ENCODE peak calls at places on chromosome 10, in nine cellular contexts. K is A673; L is heart right ventricle; Q is naive thymus-derived CD4-positive, alpha-beta T cell; F is mesendoderm; Y is CD4-positive, alpha-beta memory T cell; J is RWPE1; B is trophoblast cell; W is H9. U is an unnamed sample.

GRCh38 chr10:7040681-7041080 is 370.2 kb downstream of the SFMBT2 start:
- DNase-seq in J (no peak), Q (no peak), F (no peak), K (no peak), L (no peak), Y (no peak), W (no peak), B (no peak), U (no peak)

GRCh38 chr10:60944910-60945297 is 919 bp upstream of the RHOBTB1 start:
- DNase-seq in J (no peak), B (no peak), Q (no peak), K (no peak), L (no peak), F (no peak), W (no peak), Y (no peak), U (no peak)

GRCh38 chr10:44978570-44979280 is at the start of gene DEPP1:
- DNase-seq in J (peak), Q (peak), B (peak), L (peak), F (peak), Y (no peak), W (peak), K (peak), U (no peak)

GRCh38 chr10:93826355-93826754 is 67.4 kb upstream of the SLC35G1 start:
- DNase-seq in B (no peak), W (no peak), K (peak), Y (no peak), L (no peak), Q (no peak), J (no peak), F (peak), U (no peak)

GRCh38 chr10:34813626-34814227 is 1.4 kb downstream of the PARD3 start:
- DNase-seq in W (no peak), Y (no peak), B (peak), F (peak), L (peak), K (peak), J (peak), Q (no peak), U (no peak)

GRCh38 chr10:20007426-20007825 is 191.2 kb downstream of the PLXDC2 start:
- DNase-seq in F (no peak), W (no peak), Y (no peak), B (no peak), K (no peak), L (no peak), J (no peak), Q (no peak), U (no peak)

GRCh38 chr10:75788394-75789205 is 357.2 kb downstream of the LRMDA start:
- DNase-seq in Y (no peak), B (no peak), L (no peak), F (peak), W (no peak), K (no peak), Q (no peak), J (no peak), U (no peak)

GRCh38 chr10:89263091-89263490 is 11.5 kb upstream of the LIPA start:
- DNase-seq in Y (no peak), Q (no peak), W (no peak), F (no peak), J (no peak), K (no peak), B (no peak), L (no peak), U (no peak)

GRCh38 chr10:35613597-35614226 is 8.6 kb downstream of the GJD4 start:
- DNase-seq in B (no peak), L (no peak), J (no peak), K (peak), Q (no peak), Y (no peak), F (no peak), W (no peak), U (no peak)

GRCh38 chr10:57460540-57460939 is 807.2 kb downstream of the IPMK start:
- DNase-seq in J (no peak), K (no peak), W (no peak), Q (no peak), Y (no peak), B (no peak), L (no peak), F (no peak), U (no peak)

GRCh38 chr10:116743266-116744064 is 1.1 kb upstream of the HSPA12A start:
- DNase-seq in K (no peak), J (peak), W (no peak), Y (no peak), L (no peak), Q (no peak), B (peak), F (no peak), U (no peak)

GRCh38 chr10:131812012-131812403 is 88.8 kb upstream of the PPP2R2D start:
- DNase-seq in L (no peak), Y (no peak), F (no peak), B (no peak), Q (no peak), J (no peak), W (no peak), K (no peak), U (no peak)

GRCh38 chr10:17599089-17599488 is 18.1 kb downstream of the HACD1 start:
- DNase-seq in F (peak), B (peak), K (peak), Q (no peak), J (peak), Y (no peak), L (no peak), W (no peak), U (no peak)

GRCh38 chr10:6383099-6383812 is 180.5 kb downstream of the PFKFB3 start:
- DNase-seq in F (no peak), L (no peak), Q (no peak), B (no peak), W (no peak), J (no peak), K (no peak), Y (no peak), U (no peak)

GRCh38 chr10:30438016-30438850 is 4.2 kb downstream of the MAP3K8 start:
- DNase-seq in Q (no peak), K (no peak), Y (no peak), J (no peak), W (no peak), B (no peak), F (no peak), L (no peak), U (no peak)

GRCh38 chr10:51773681-51774080 is 74.3 kb upstream of the CSTF2T start:
- DNase-seq in Y (no peak), F (no peak), K (no peak), W (no peak), L (no peak), Q (no peak), J (no peak), B (no peak), U (no peak)

GRCh38 chr10:129055966-129056365 is 411.1 kb upstream of the MGMT start:
- DNase-seq in Y (no peak), J (no peak), B (no peak), L (no peak), K (no peak), W (no peak), F (no peak), Q (no peak), U (no peak)

GRCh38 chr10:86960863-86961434 is 2.5 kb downstream of the SNCG start:
- DNase-seq in W (peak), F (no peak), K (no peak), J (no peak), Y (no peak), L (no peak), Q (no peak), B (no peak), U (no peak)

GRCh38 chr10:44205072-44205471 is 179.8 kb downstream of the CXCL12 start:
- DNase-seq in W (no peak), K (no peak), Y (no peak), L (no peak), F (peak), Q (no peak), B (no peak), J (no peak), U (no peak)

GRCh38 chr10:5565671-5566581 is 41.2 kb downstream of the CALML3 start:
- DNase-seq in B (peak), J (peak), L (no peak), F (no peak), Y (no peak), W (no peak), Q (no peak), K (no peak), U (no peak)

GRCh38 chr10:68989317-68989990 is 851 bp downstream of the KIFBP start:
- DNase-seq in F (no peak), J (no peak), Y (no peak), Q (no peak), B (no peak), W (no peak), L (no peak), K (peak), U (no peak)

GRCh38 chr10:102545265-102545664 is 41.5 kb downstream of the SUFU start:
- DNase-seq in Y (no peak), K (no peak), J (no peak), L (no peak), Q (no peak), B (no peak), F (no peak), W (no peak), U (no peak)

GRCh38 chr10:85667638-85668233 is 698.9 kb downstream of the GRID1 start:
- DNase-seq in Q (no peak), B (no peak), J (no peak), L (no peak), W (peak), Y (no peak), K (peak), F (peak), U (no peak)

GRCh38 chr10:49058341-49059255 is 56.7 kb downstream of the VSTM4 start:
- DNase-seq in F (no peak), J (no peak), Q (no peak), K (no peak), Y (no peak), W (no peak), B (no peak), L (peak), U (no peak)

GRCh38 chr10:27413387-27413786 is 90.7 kb upstream of the RAB18 start:
- DNase-seq in B (no peak), J (no peak), Y (no peak), L (no peak), W (peak), K (no peak), Q (no peak), F (no peak), U (no peak)

GRCh38 chr10:130138479-130138866 is 2.3 kb downstream of the GLRX3 start:
- DNase-seq in B (peak), Q (no peak), Y (no peak), F (peak), W (no peak), K (no peak), J (peak), L (no peak), U (no peak)

GRCh38 chr10:126110434-126110833 is 214.1 kb downstream of the FANK1 start:
- DNase-seq in L (no peak), B (no peak), K (peak), W (no peak), Q (no peak), Y (no peak), J (no peak), F (no peak), U (no peak)

GRCh38 chr10:26780106-26780792 is 80.5 kb downstream of the ABI1 start:
- DNase-seq in F (no peak), L (no peak), Q (no peak), W (no peak), B (peak), K (no peak), Y (no peak), J (no peak), U (no peak)

GRCh38 chr10:43155221-43155620 is 17.0 kb downstream of the CSGALNACT2 start:
- DNase-seq in Q (no peak), Y (no peak), K (no peak), J (no peak), B (peak), F (no peak), L (no peak), W (no peak), U (no peak)

GRCh38 chr10:126133906-126134703 is 237.7 kb downstream of the FANK1 start:
- DNase-seq in Y (no peak), B (peak), W (no peak), F (no peak), Q (no peak), K (no peak), J (no peak), L (no peak), U (no peak)

GRCh38 chr10:66931949-66932343 is 6.1 kb downstream of the LRRTM3 start:
- DNase-seq in B (no peak), Q (no peak), F (no peak), L (no peak), J (no peak), W (no peak), K (no peak), Y (no peak), U (no peak)

GRCh38 chr10:70337201-70337651 is 45.2 kb downstream of the LRRC20 start:
- DNase-seq in K (peak), L (no peak), Q (no peak), J (no peak), W (no peak), F (no peak), Y (no peak), B (no peak), U (no peak)

GRCh38 chr10:24901686-24902399 is 50.6 kb downstream of the PRTFDC1 start:
- DNase-seq in Y (no peak), L (no peak), Q (no peak), B (no peak), W (no peak), F (peak), J (peak), K (peak), U (no peak)

GRCh38 chr10:51743146-51743545 is 43.8 kb upstream of the CSTF2T start:
- DNase-seq in L (no peak), K (peak), Y (no peak), B (no peak), J (no peak), W (no peak), Q (no peak), F (peak), U (no peak)

GRCh38 chr10:112927980-112928379 is 22.1 kb upstream of the TCF7L2 start:
- DNase-seq in W (no peak), J (no peak), F (no peak), Y (no peak), B (no peak), L (no peak), K (no peak), Q (no peak), U (no peak)

GRCh38 chr10:113047963-113048781 is 98.1 kb downstream of the TCF7L2 start:
- DNase-seq in K (peak), B (peak), L (no peak), F (peak), W (no peak), Q (no peak), J (no peak), Y (no peak), U (no peak)

GRCh38 chr10:77737608-77738007 is 100.0 kb upstream of the KCNMA1 start:
- DNase-seq in W (no peak), Y (no peak), B (peak), F (no peak), K (no peak), J (peak), Q (no peak), L (no peak), U (no peak)

GRCh38 chr10:3460420-3461128 is 288.0 kb upstream of the PITRM1 start:
- DNase-seq in W (no peak), L (no peak), F (no peak), K (peak), Y (no peak), J (no peak), Q (no peak), B (no peak), U (no peak)
- H3K27ac ChIP-seq in W (no peak), L (no peak), F (no peak), K (peak), Y (no peak), J (no peak), Q (no peak), B (no peak), U (no peak)

DNA sequence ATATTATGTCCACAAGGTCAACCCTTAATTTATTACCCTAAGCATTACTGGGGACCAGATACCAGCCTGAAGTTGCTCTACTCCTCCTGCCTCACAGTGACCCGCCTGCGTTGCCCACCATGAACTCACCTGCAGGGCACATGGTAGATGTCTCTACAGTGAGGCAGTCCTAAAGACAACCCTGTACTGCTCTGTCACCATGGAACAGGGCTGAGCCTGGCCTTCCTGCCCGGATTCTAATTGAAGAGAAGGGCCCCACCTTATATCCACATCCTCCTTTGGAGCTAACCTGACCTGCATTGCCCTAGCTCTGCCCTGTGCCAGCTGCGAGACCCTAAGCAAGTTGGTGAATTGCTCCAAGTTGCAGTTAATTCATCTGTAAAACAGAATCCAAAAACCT is 4.1 kb downstream of the SH3PXD2A start:
- DNase-seq in Y (no peak), W (no peak), F (no peak), J (no peak), B (no peak), L (no peak), Q (no peak), K (no peak), U (no peak)
- H3K27ac ChIP-seq in Y (no peak), W (no peak), F (no peak), J (peak), B (no peak), L (no peak), Q (no peak), K (no peak), U (no peak)

DNA sequence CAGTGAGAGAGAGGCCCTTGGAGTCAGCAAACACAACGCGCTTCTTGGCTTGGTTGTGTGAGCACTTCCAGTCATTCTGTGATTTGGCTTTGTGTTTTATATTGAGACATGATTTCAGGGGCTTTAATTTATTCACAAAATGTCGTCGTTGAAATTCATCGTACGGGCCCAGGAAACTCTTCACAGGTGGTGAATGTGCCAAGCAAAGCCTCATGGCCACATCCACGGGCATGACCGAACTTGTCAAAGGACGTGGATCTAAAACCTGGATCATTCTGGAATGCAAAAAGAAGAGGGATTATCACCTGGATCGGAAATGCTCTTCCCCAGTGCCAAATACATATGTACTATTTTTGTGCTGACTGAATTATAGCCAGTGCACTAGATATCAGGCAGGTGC is 2.3 kb downstream of the PPP1R3C start:
- DNase-seq in B (no peak), W (no peak), K (no peak), J (no peak), L (no peak), Y (no peak), F (no peak), Q (no peak), U (no peak)
- H3K27ac ChIP-seq in B (no peak), W (no peak), K (no peak), J (no peak), L (no peak), Y (no peak), F (no peak), Q (no peak), U (no peak)

GRCh38 chr10:110056822-110057221 is 49.0 kb downstream of the ADD3 start:
- DNase-seq in B (no peak), Y (no peak), J (no peak), W (no peak), K (no peak), L (no peak), Q (no peak), F (no peak), U (no peak)
- H3K27ac ChIP-seq in B (no peak), Y (no peak), J (no peak), W (no peak), K (peak), L (no peak), Q (peak), F (no peak), U (peak)

DNA sequence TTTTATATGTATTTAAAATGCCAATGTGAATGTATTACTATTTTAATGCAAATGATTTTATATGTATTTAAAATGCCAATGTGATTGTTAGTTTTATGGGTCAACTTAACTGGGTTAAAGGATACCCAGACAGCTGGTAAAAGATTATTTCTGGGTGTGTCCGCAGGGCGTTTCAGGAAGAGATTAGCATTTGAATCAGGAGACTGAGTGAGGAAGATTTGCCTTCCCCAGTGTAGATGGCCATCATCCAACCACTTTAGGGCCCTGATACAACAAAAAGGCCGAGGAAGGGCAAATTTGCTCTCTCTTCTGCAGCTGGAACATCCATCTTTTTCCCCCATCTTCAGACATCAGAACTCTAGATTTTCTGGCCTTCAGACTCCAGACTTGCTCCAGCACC is 116.2 kb downstream of the BAMBI start:
- DNase-seq in Q (no peak), W (no peak), B (no peak), F (no peak), K (peak), Y (no peak), L (no peak), J (no peak), U (no peak)
- H3K27ac ChIP-seq in Q (no peak), W (no peak), B (no peak), F (no peak), K (no peak), Y (no peak), L (no peak), J (no peak), U (no peak)

DNA sequence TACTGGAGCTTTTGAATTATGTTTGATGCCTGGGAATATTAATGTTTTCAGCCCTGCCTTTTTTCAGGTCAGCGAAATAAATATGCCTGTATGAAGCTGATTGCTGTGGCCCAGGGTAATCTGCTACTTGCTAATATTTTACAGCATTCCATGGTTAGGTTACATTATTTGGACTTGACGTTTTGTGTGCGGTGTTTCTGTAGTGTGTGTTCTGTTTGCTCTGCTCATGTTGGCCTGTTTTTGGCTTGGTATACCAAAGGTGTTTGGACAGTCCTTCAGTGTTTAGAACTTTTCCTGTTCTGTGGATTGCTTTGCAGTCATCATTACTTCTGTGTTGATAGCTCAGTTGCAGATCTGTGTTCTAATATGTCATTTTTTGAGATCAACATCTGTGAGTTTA is 11.5 kb downstream of the ZRANB1 start:
- DNase-seq in F (no peak), K (no peak), W (no peak), Y (no peak), L (no peak), Q (no peak), J (no peak), B (no peak), U (no peak)
- H3K27ac ChIP-seq in F (no peak), K (no peak), W (no peak), Y (no peak), L (no peak), Q (no peak), J (no peak), B (no peak), U (no peak)